ENCODE peak calls at places on chromosomes 4 and X, in ten cellular contexts. One of them, this sample, is unnamed.

GRCh38 chrX:630922-631496 is 418 bp downstream of the SHOX start:
- DNase-seq in stimulated activated CD8-positive, alpha-beta memory T cell treated with anti-CD3 and anti-CD28 coated beads, Interleukin-7, amount 100 ng/mL, for 24 hours: no peak
- DNase-seq in T-cell: no peak
- DNase-seq in fibroblast of lung: no peak
- DNase-seq in cardiac septum: peak; percentile 33
- DNase-seq in lower lobe of right lung: no peak
- DNase-seq in BE2C: no peak
- DNase-seq in RWPE1: no peak
- DNase-seq in Ammon's horn: no peak
- DNase-seq in left ventricle myocardium inferior: no peak
- DNase-seq in this sample: no peak

GRCh38 chr4:174592985-174593335 is 70.7 kb upstream of the HPGD start:
- DNase-seq in Ammon's horn: no peak
- DNase-seq in fibroblast of lung: peak; percentile 57
- DNase-seq in stimulated activated CD8-positive, alpha-beta memory T cell treated with anti-CD3 and anti-CD28 coated beads, Interleukin-7, amount 100 ng/mL, for 24 hours: no peak
- DNase-seq in left ventricle myocardium inferior: no peak
- DNase-seq in T-cell: no peak
- DNase-seq in RWPE1: peak; percentile 34
- DNase-seq in lower lobe of right lung: no peak
- DNase-seq in cardiac septum: no peak
- DNase-seq in BE2C: no peak
- DNase-seq in this sample: no peak

GRCh38 chr4:26033389-26033788 is 119.4 kb downstream of the SMIM20 start:
- DNase-seq in lower lobe of right lung: no peak
- DNase-seq in stimulated activated CD8-positive, alpha-beta memory T cell treated with anti-CD3 and anti-CD28 coated beads, Interleukin-7, amount 100 ng/mL, for 24 hours: no peak
- DNase-seq in cardiac septum: no peak
- DNase-seq in left ventricle myocardium inferior: no peak
- DNase-seq in T-cell: no peak
- DNase-seq in BE2C: no peak
- DNase-seq in Ammon's horn: no peak
- DNase-seq in RWPE1: no peak
- DNase-seq in fibroblast of lung: no peak
- DNase-seq in this sample: no peak

GRCh38 chr4:176289561-176289960 is 20.5 kb upstream of the ASB5 start:
- DNase-seq in RWPE1: no peak
- DNase-seq in lower lobe of right lung: no peak
- DNase-seq in stimulated activated CD8-positive, alpha-beta memory T cell treated with anti-CD3 and anti-CD28 coated beads, Interleukin-7, amount 100 ng/mL, for 24 hours: no peak
- DNase-seq in cardiac septum: no peak
- DNase-seq in fibroblast of lung: no peak
- DNase-seq in BE2C: no peak
- DNase-seq in Ammon's horn: no peak
- DNase-seq in T-cell: no peak
- DNase-seq in left ventricle myocardium inferior: no peak
- DNase-seq in this sample: no peak

GRCh38 chr4:84647307-84647884 is 64.5 kb downstream of the CDS1 start:
- DNase-seq in Ammon's horn: peak; percentile 10
- DNase-seq in T-cell: no peak
- DNase-seq in fibroblast of lung: no peak
- DNase-seq in RWPE1: no peak
- DNase-seq in lower lobe of right lung: no peak
- DNase-seq in BE2C: no peak
- DNase-seq in stimulated activated CD8-positive, alpha-beta memory T cell treated with anti-CD3 and anti-CD28 coated beads, Interleukin-7, amount 100 ng/mL, for 24 hours: no peak
- DNase-seq in cardiac septum: no peak
- DNase-seq in left ventricle myocardium inferior: no peak
- DNase-seq in this sample: no peak

GRCh38 chr4:15100380-15100779 is 98.1 kb downstream of the CPEB2 start:
- DNase-seq in left ventricle myocardium inferior: no peak
- DNase-seq in stimulated activated CD8-positive, alpha-beta memory T cell treated with anti-CD3 and anti-CD28 coated beads, Interleukin-7, amount 100 ng/mL, for 24 hours: no peak
- DNase-seq in T-cell: no peak
- DNase-seq in Ammon's horn: no peak
- DNase-seq in cardiac septum: no peak
- DNase-seq in lower lobe of right lung: no peak
- DNase-seq in BE2C: no peak
- DNase-seq in fibroblast of lung: no peak
- DNase-seq in RWPE1: no peak
- DNase-seq in this sample: no peak

GRCh38 chrX:2224597-2225235 is 276.1 kb downstream of the DHRSX start:
- DNase-seq in stimulated activated CD8-positive, alpha-beta memory T cell treated with anti-CD3 and anti-CD28 coated beads, Interleukin-7, amount 100 ng/mL, for 24 hours: no peak
- DNase-seq in left ventricle myocardium inferior: no peak
- DNase-seq in lower lobe of right lung: no peak
- DNase-seq in BE2C: no peak
- DNase-seq in Ammon's horn: no peak
- DNase-seq in fibroblast of lung: no peak
- DNase-seq in cardiac septum: no peak
- DNase-seq in RWPE1: no peak
- DNase-seq in T-cell: no peak
- DNase-seq in this sample: no peak

GRCh38 chrX:12441376-12442128 is 303.3 kb downstream of the FRMPD4 start:
- DNase-seq in RWPE1: peak; percentile 3
- DNase-seq in fibroblast of lung: peak; percentile 84
- DNase-seq in left ventricle myocardium inferior: no peak
- DNase-seq in BE2C: no peak
- DNase-seq in lower lobe of right lung: no peak
- DNase-seq in cardiac septum: no peak
- DNase-seq in Ammon's horn: no peak
- DNase-seq in T-cell: no peak
- DNase-seq in stimulated activated CD8-positive, alpha-beta memory T cell treated with anti-CD3 and anti-CD28 coated beads, Interleukin-7, amount 100 ng/mL, for 24 hours: no peak
- DNase-seq in this sample: no peak

GRCh38 chr4:113141901-113142346 is 92.5 kb downstream of the ANK2 start:
- DNase-seq in BE2C: no peak
- DNase-seq in Ammon's horn: peak; percentile 51
- DNase-seq in T-cell: no peak
- DNase-seq in fibroblast of lung: peak; percentile 93
- DNase-seq in RWPE1: no peak
- DNase-seq in cardiac septum: no peak
- DNase-seq in left ventricle myocardium inferior: no peak
- DNase-seq in stimulated activated CD8-positive, alpha-beta memory T cell treated with anti-CD3 and anti-CD28 coated beads, Interleukin-7, amount 100 ng/mL, for 24 hours: no peak
- DNase-seq in lower lobe of right lung: no peak
- DNase-seq in this sample: no peak

GRCh38 chr4:74675673-74676279 is 118.5 kb downstream of the BTC start:
- DNase-seq in Ammon's horn: peak; percentile 32
- DNase-seq in cardiac septum: no peak
- DNase-seq in T-cell: no peak
- DNase-seq in BE2C: peak; percentile 13
- DNase-seq in stimulated activated CD8-positive, alpha-beta memory T cell treated with anti-CD3 and anti-CD28 coated beads, Interleukin-7, amount 100 ng/mL, for 24 hours: no peak
- DNase-seq in RWPE1: peak; percentile 63
- DNase-seq in left ventricle myocardium inferior: no peak
- DNase-seq in fibroblast of lung: peak; percentile 57
- DNase-seq in lower lobe of right lung: no peak
- DNase-seq in this sample: no peak

GRCh38 chr4:89129080-89129640 is 17.8 kb downstream of the TIGD2 start:
- DNase-seq in Ammon's horn: no peak
- DNase-seq in fibroblast of lung: peak; percentile 83
- DNase-seq in RWPE1: no peak
- DNase-seq in lower lobe of right lung: no peak
- DNase-seq in cardiac septum: no peak
- DNase-seq in T-cell: no peak
- DNase-seq in stimulated activated CD8-positive, alpha-beta memory T cell treated with anti-CD3 and anti-CD28 coated beads, Interleukin-7, amount 100 ng/mL, for 24 hours: no peak
- DNase-seq in left ventricle myocardium inferior: no peak
- DNase-seq in BE2C: no peak
- DNase-seq in this sample: no peak